ENCODE peak calls at places on chromosomes 1 and 21, in four cellular contexts. K is iris pigment epithelial cell, P is hypothalamus, C is NCI-H2171 treated with DMSO at 0.1 percent for 48 hours. Y is an unnamed sample.

GRCh38 chr1:110412576-110412975 is 5.1 kb upstream of the LAMTOR5 start:
- DNase-seq in K (peak), P (peak), C (peak), Y (peak)

GRCh38 chr1:54989968-54990810 is 8.5 kb upstream of the BSND start:
- DNase-seq in K (peak), P (no peak), C (no peak), Y (no peak)

GRCh38 chr1:5637171-5637570 is 355.1 kb downstream of the NPHP4 start:
- DNase-seq in K (no peak), P (peak), C (peak), Y (peak)

GRCh38 chr1:201170533-201171062 is 16.3 kb upstream of the TMEM9 start:
- DNase-seq in K (peak), P (peak), C (peak), Y (peak)

GRCh38 chr1:243447342-243447741 is 191.5 kb downstream of the SDCCAG8 start:
- DNase-seq in K (peak), P (no peak), C (no peak), Y (no peak)

GRCh38 chr1:165734906-165735305 is 33.8 kb downstream of the TMCO1 start:
- DNase-seq in K (no peak), P (no peak), C (no peak), Y (no peak)

GRCh38 chr1:205832326-205832751 is 17.6 kb downstream of the PM20D1 start:
- DNase-seq in K (no peak), P (no peak), C (no peak), Y (no peak)

GRCh38 chr1:2861988-2862430 is 60.5 kb upstream of the TTC34 start:
- DNase-seq in K (no peak), P (no peak), C (no peak), Y (no peak)

GRCh38 chr1:97845805-97846204 is 75.0 kb downstream of the DPYD start:
- DNase-seq in K (no peak), P (no peak), C (no peak), Y (no peak)

GRCh38 chr1:24635195-24635843 is 7.8 kb upstream of the SRRM1 start:
- DNase-seq in K (peak), P (no peak), C (peak), Y (peak)

GRCh38 chr1:206713910-206714312 is 29.2 kb downstream of the MAPKAPK2 start:
- DNase-seq in K (no peak), P (no peak), C (no peak), Y (no peak)

GRCh38 chr1:180981596-180982387 is 40.9 kb downstream of the STX6 start:
- DNase-seq in K (peak), P (no peak), C (no peak), Y (no peak)

GRCh38 chr1:61993331-61993961 is 201.2 kb upstream of the L1TD1 start:
- DNase-seq in K (peak), P (no peak), C (no peak), Y (no peak)

GRCh38 chr1:212782422-212783154 is 9.0 kb downstream of the NSL1 start:
- DNase-seq in K (peak), P (no peak), C (peak), Y (peak)

GRCh38 chr21:34609244-34609950 is 5.5 kb downstream of the RCAN1 start:
- DNase-seq in K (no peak), P (no peak), C (no peak), Y (peak)

GRCh38 chr1:24708938-24709337 is 36.3 kb upstream of the CLIC4 start:
- DNase-seq in K (no peak), P (no peak), C (no peak), Y (no peak)

GRCh38 chr1:212186427-212187207 is 98.6 kb upstream of the PPP2R5A start:
- DNase-seq in K (no peak), P (no peak), C (no peak), Y (no peak)

GRCh38 chr1:7388488-7389185 is 382.5 kb upstream of the VAMP3 start:
- DNase-seq in K (no peak), P (peak), C (no peak), Y (peak)

GRCh38 chr1:93907718-93908117 is 1.5 kb downstream of the GCLM start:
- DNase-seq in K (peak), P (no peak), C (no peak), Y (peak)

GRCh38 chr1:107401704-107402103 is 260.9 kb downstream of the NTNG1 start:
- DNase-seq in K (no peak), P (no peak), C (peak), Y (no peak)

GRCh38 chr21:45016491-45017375 is 57.6 kb upstream of the ADARB1 start:
- DNase-seq in K (no peak), P (no peak), C (peak), Y (no peak)

GRCh38 chr1:76595024-76595423 is 272.3 kb upstream of the ST6GALNAC5 start:
- DNase-seq in K (no peak), P (no peak), C (no peak), Y (no peak)

GRCh38 chr1:203768158-203768725 is 3.3 kb downstream of the LAX1 start:
- DNase-seq in K (no peak), P (no peak), C (no peak), Y (no peak)

GRCh38 chr1:238789916-238790667 is 596.3 kb upstream of the CHRM3 start:
- DNase-seq in K (peak), P (peak), C (no peak), Y (no peak)

GRCh38 chr1:216902669-216903388 is 179.6 kb upstream of the ESRRG start:
- DNase-seq in K (peak), P (peak), C (peak), Y (peak)

GRCh38 chr1:72412286-72412685 is 129.9 kb upstream of the NEGR1 start:
- DNase-seq in K (peak), P (no peak), C (no peak), Y (no peak)

GRCh38 chr1:8018492-8019228 is 7.4 kb downstream of the ERRFI1 start:
- DNase-seq in K (peak), P (no peak), C (no peak), Y (no peak)

GRCh38 chr1:6343506-6344405 is 49.8 kb downstream of the ACOT7 start:
- DNase-seq in K (peak), P (peak), C (peak), Y (peak)

GRCh38 chr1:9443913-9444445 is 95.3 kb upstream of the SLC25A33 start:
- DNase-seq in K (peak), P (no peak), C (no peak), Y (no peak)

GRCh38 chr1:212138441-212138840 is 102.9 kb downstream of the DTL start:
- DNase-seq in K (no peak), P (no peak), C (no peak), Y (no peak)